ENCODE peak calls at places on chromosomes 7 and 10, in six cellular contexts. D is H9, F is endothelial cell, M is IMR-90, R is HT1080, G is AG08395. J is an unnamed sample.

GRCh38 chr10:75431180-75432111 is at the start of gene LRMDA:
- DNase-seq in M (no peak), F (peak), G (peak), D (no peak), R (no peak), J (no peak)

GRCh38 chr7:24722386-24723177 is 34.7 kb downstream of the GSDME start:
- DNase-seq in R (no peak), D (peak), M (no peak), F (peak), G (peak), J (peak)

GRCh38 chr7:135509589-135509838 is 388 bp downstream of the CNOT4 start:
- DNase-seq in M (peak), D (no peak), R (peak), F (no peak), G (peak), J (no peak)

GRCh38 chr7:4931932-4932331 is 27.1 kb downstream of the MMD2 start:
- DNase-seq in M (no peak), R (peak), D (peak), G (no peak), F (peak), J (peak)

GRCh38 chr10:93554760-93555432 is 11.6 kb upstream of the FFAR4 start:
- DNase-seq in M (peak), R (peak), F (peak), D (peak), G (peak), J (peak)

GRCh38 chr10:3563298-3563697 is 221.7 kb downstream of the KLF6 start:
- DNase-seq in G (no peak), M (no peak), D (no peak), R (no peak), F (no peak), J (no peak)

GRCh38 chr10:117946525-117947070 is 100.1 kb downstream of the RAB11FIP2 start:
- DNase-seq in D (no peak), G (peak), M (peak), F (no peak), R (peak), J (peak)

GRCh38 chr7:33062023-33062781 is at the start of gene NT5C3A:
- DNase-seq in M (no peak), R (no peak), F (peak), D (no peak), G (peak), J (peak)

GRCh38 chr7:7489546-7489945 is 46.1 kb downstream of the COL28A1 start:
- DNase-seq in F (no peak), D (no peak), R (no peak), M (no peak), G (peak), J (no peak)

GRCh38 chr7:66557214-66558200 is 71.2 kb upstream of the KCTD7 start:
- DNase-seq in M (peak), R (peak), F (peak), D (peak), G (peak), J (peak)

GRCh38 chr7:18593602-18594279 is 98.2 kb downstream of the HDAC9 start:
- DNase-seq in F (no peak), G (no peak), R (no peak), M (peak), D (no peak), J (no peak)

GRCh38 chr10:29676732-29677131 is 42.0 kb upstream of the SVIL start:
- DNase-seq in R (no peak), F (no peak), M (no peak), G (no peak), D (no peak), J (no peak)

GRCh38 chr7:26200113-26200443 is 468 bp downstream of the HNRNPA2B1 start:
- DNase-seq in F (peak), G (peak), R (peak), M (no peak), D (peak), J (peak)

GRCh38 chr7:96992624-96993452 is 12.5 kb upstream of the DLX6 start:
- DNase-seq in D (peak), F (no peak), G (no peak), M (no peak), R (no peak), J (no peak)

GRCh38 chr7:100065452-100066186 is 15.9 kb downstream of the ZNF3 start:
- DNase-seq in D (no peak), M (peak), R (no peak), G (peak), F (no peak), J (peak)

GRCh38 chr7:157769016-157769869 is 432.4 kb downstream of the DNAJB6 start:
- DNase-seq in M (no peak), R (no peak), G (no peak), D (no peak), F (no peak), J (no peak)

GRCh38 chr10:14550471-14550941 is 219.8 kb upstream of the FRMD4A start:
- DNase-seq in F (no peak), D (no peak), G (no peak), R (no peak), M (no peak), J (no peak)

GRCh38 chr7:64870656-64871055 is 32.4 kb upstream of the ZNF273 start:
- DNase-seq in R (no peak), M (no peak), D (peak), F (no peak), G (no peak), J (no peak)

GRCh38 chr7:105389090-105389650 is 449 bp upstream of the SRPK2 start:
- DNase-seq in F (peak), D (peak), R (peak), G (peak), M (peak), J (peak)

GRCh38 chr10:70295321-70295720 is 11.5 kb upstream of the NPFFR1 start:
- DNase-seq in F (no peak), G (no peak), R (no peak), D (no peak), M (no peak), J (peak)

GRCh38 chr10:13890617-13891541 is 304.1 kb downstream of the PRPF18 start:
- DNase-seq in R (no peak), F (no peak), D (peak), G (peak), M (peak), J (no peak)

GRCh38 chr7:56091591-56091990 is 1.2 kb downstream of the PHKG1 start:
- DNase-seq in D (no peak), R (no peak), F (no peak), G (no peak), M (no peak), J (peak)

GRCh38 chr10:13003004-13003403 is 1.5 kb upstream of the CCDC3 start:
- DNase-seq in R (no peak), G (no peak), M (peak), F (no peak), D (no peak), J (peak)

GRCh38 chr10:131035779-131036178 is 275.7 kb downstream of the TCERG1L start:
- DNase-seq in F (no peak), R (peak), G (peak), M (no peak), D (no peak), J (no peak)

GRCh38 chr7:137681657-137682562 is 164.9 kb downstream of the DGKI start:
- DNase-seq in F (no peak), M (peak), D (no peak), G (peak), R (peak), J (peak)

GRCh38 chr10:132544744-132545658 is 7.4 kb downstream of the INPP5A start:
- DNase-seq in D (no peak), M (no peak), R (no peak), G (no peak), F (no peak), J (no peak)

GRCh38 chr7:93812061-93812460 is 78.5 kb downstream of the TFPI2 start:
- DNase-seq in M (no peak), R (no peak), G (no peak), D (no peak), F (no peak), J (no peak)

GRCh38 chr10:103861501-103861900 is 6.1 kb upstream of the SH3PXD2A start:
- DNase-seq in F (no peak), G (peak), M (peak), D (no peak), R (peak), J (peak)

GRCh38 chr7:97006146-97006950 is 995 bp downstream of the DLX6 start:
- DNase-seq in D (peak), M (peak), F (peak), G (peak), R (peak), J (peak)

GRCh38 chr10:56178210-56178609 is 182.8 kb downstream of the ZWINT start:
- DNase-seq in M (no peak), R (peak), D (no peak), G (no peak), F (no peak), J (no peak)

GRCh38 chr7:140036224-140036651 is 26.5 kb downstream of the PARP12 start:
- DNase-seq in F (no peak), D (no peak), G (no peak), M (no peak), R (no peak), J (no peak)

GRCh38 chr10:102850025-102850518 is 4.0 kb upstream of the BORCS7 start:
- DNase-seq in D (no peak), M (no peak), G (no peak), F (no peak), R (no peak), J (no peak)

GRCh38 chr10:89213191-89213808 is 6.2 kb upstream of the CH25H start:
- DNase-seq in M (peak), G (no peak), R (peak), D (no peak), F (no peak), J (peak)

GRCh38 chr7:116258734-116259133 is 48.4 kb downstream of the TES start:
- DNase-seq in M (peak), D (no peak), G (peak), R (peak), F (peak), J (peak)

J was measured in foreskin fibroblast.